ENCODE peak calls at places on chromosome 2, in seven cellular contexts. One of them, this sample, is unnamed.

GRCh38 chr2:196473617-196474016 is 165.9 kb upstream of the CCDC150 start:
- DNase-seq in suprapubic skin: no peak
- DNase-seq in GM23338: no peak
- DNase-seq in transverse colon: no peak
- DNase-seq in vagina: no peak
- DNase-seq in spleen: no peak
- DNase-seq in sigmoid colon: no peak
- DNase-seq in this sample: no peak

GRCh38 chr2:238344517-238344916 is 24.2 kb downstream of the TRAF3IP1 start:
- DNase-seq in vagina: no peak
- DNase-seq in transverse colon: no peak
- DNase-seq in GM23338: no peak
- DNase-seq in suprapubic skin: no peak
- DNase-seq in spleen: no peak
- DNase-seq in sigmoid colon: no peak
- DNase-seq in this sample: no peak

GRCh38 chr2:197777823-197778407 is 7.2 kb downstream of the BOLL start:
- DNase-seq in sigmoid colon: no peak
- DNase-seq in suprapubic skin: no peak
- DNase-seq in vagina: no peak
- DNase-seq in GM23338: peak; percentile 51
- DNase-seq in transverse colon: no peak
- DNase-seq in spleen: no peak
- DNase-seq in this sample: no peak

GRCh38 chr2:9445089-9445488 is 21.6 kb downstream of the CPSF3 start:
- DNase-seq in suprapubic skin: no peak
- DNase-seq in spleen: no peak
- DNase-seq in sigmoid colon: no peak
- DNase-seq in vagina: no peak
- DNase-seq in GM23338: no peak
- DNase-seq in transverse colon: no peak
- DNase-seq in this sample: no peak

GRCh38 chr2:85758361-85759256 is 4.8 kb downstream of the ATOH8 start:
- DNase-seq in sigmoid colon: no peak
- DNase-seq in vagina: no peak
- DNase-seq in suprapubic skin: no peak
- DNase-seq in GM23338: no peak
- DNase-seq in spleen: no peak
- DNase-seq in transverse colon: no peak
- DNase-seq in this sample: peak; percentile 42

GRCh38 chr2:460861-461260 is 173.0 kb upstream of the ALKAL2 start:
- DNase-seq in suprapubic skin: no peak
- DNase-seq in GM23338: no peak
- DNase-seq in vagina: peak; percentile 28
- DNase-seq in spleen: no peak
- DNase-seq in sigmoid colon: no peak
- DNase-seq in transverse colon: peak; percentile 16
- DNase-seq in this sample: no peak

GRCh38 chr2:230714122-230714453 is 1.4 kb downstream of the CAB39 start:
- DNase-seq in vagina: no peak
- DNase-seq in sigmoid colon: no peak
- DNase-seq in suprapubic skin: no peak
- DNase-seq in transverse colon: peak; percentile 20
- DNase-seq in spleen: no peak
- DNase-seq in GM23338: peak; percentile 47
- DNase-seq in this sample: no peak

GRCh38 chr2:23069935-23070334 is 315.0 kb upstream of the KLHL29 start:
- DNase-seq in sigmoid colon: no peak
- DNase-seq in vagina: no peak
- DNase-seq in GM23338: no peak
- DNase-seq in transverse colon: no peak
- DNase-seq in suprapubic skin: no peak
- DNase-seq in spleen: no peak
- DNase-seq in this sample: no peak

GRCh38 chr2:177464549-177464948 is 72.0 kb downstream of the AGPS start:
- DNase-seq in vagina: no peak
- DNase-seq in suprapubic skin: no peak
- DNase-seq in transverse colon: no peak
- DNase-seq in spleen: no peak
- DNase-seq in sigmoid colon: no peak
- DNase-seq in GM23338: no peak
- DNase-seq in this sample: no peak

GRCh38 chr2:126304147-126304546 is 351.8 kb upstream of the GYPC start:
- DNase-seq in sigmoid colon: no peak
- DNase-seq in spleen: no peak
- DNase-seq in vagina: no peak
- DNase-seq in suprapubic skin: no peak
- DNase-seq in transverse colon: no peak
- DNase-seq in GM23338: no peak
- DNase-seq in this sample: no peak

GRCh38 chr2:33168425-33168824 is 221.7 kb downstream of the LTBP1 start:
- DNase-seq in suprapubic skin: no peak
- DNase-seq in transverse colon: no peak
- DNase-seq in spleen: no peak
- DNase-seq in vagina: no peak
- DNase-seq in GM23338: no peak
- DNase-seq in sigmoid colon: no peak
- DNase-seq in this sample: no peak

GRCh38 chr2:124961132-124961531 is 936.0 kb downstream of the CNTNAP5 start:
- DNase-seq in vagina: no peak
- DNase-seq in spleen: no peak
- DNase-seq in sigmoid colon: no peak
- DNase-seq in suprapubic skin: no peak
- DNase-seq in transverse colon: no peak
- DNase-seq in GM23338: no peak
- DNase-seq in this sample: no peak

GRCh38 chr2:9847140-9847539 is 3.9 kb downstream of the TAF1B start:
- DNase-seq in transverse colon: no peak
- DNase-seq in sigmoid colon: no peak
- DNase-seq in GM23338: no peak
- DNase-seq in suprapubic skin: no peak
- DNase-seq in spleen: no peak
- DNase-seq in vagina: no peak
- DNase-seq in this sample: no peak

GRCh38 chr2:21422050-21422449 is 298.3 kb downstream of the TDRD15 start:
- DNase-seq in transverse colon: peak; percentile 16
- DNase-seq in GM23338: peak; percentile 79
- DNase-seq in sigmoid colon: no peak
- DNase-seq in vagina: no peak
- DNase-seq in suprapubic skin: no peak
- DNase-seq in spleen: no peak
- DNase-seq in this sample: no peak

GRCh38 chr2:122680662-122681061 is 925.2 kb downstream of the TSN start:
- DNase-seq in vagina: no peak
- DNase-seq in spleen: no peak
- DNase-seq in sigmoid colon: no peak
- DNase-seq in GM23338: no peak
- DNase-seq in suprapubic skin: no peak
- DNase-seq in transverse colon: no peak
- DNase-seq in this sample: no peak

GRCh38 chr2:61640406-61640805 is 102.2 kb upstream of the XPO1 start:
- DNase-seq in sigmoid colon: no peak
- DNase-seq in vagina: no peak
- DNase-seq in spleen: no peak
- DNase-seq in GM23338: peak; percentile 64
- DNase-seq in suprapubic skin: no peak
- DNase-seq in transverse colon: no peak
- DNase-seq in this sample: no peak

DNA sequence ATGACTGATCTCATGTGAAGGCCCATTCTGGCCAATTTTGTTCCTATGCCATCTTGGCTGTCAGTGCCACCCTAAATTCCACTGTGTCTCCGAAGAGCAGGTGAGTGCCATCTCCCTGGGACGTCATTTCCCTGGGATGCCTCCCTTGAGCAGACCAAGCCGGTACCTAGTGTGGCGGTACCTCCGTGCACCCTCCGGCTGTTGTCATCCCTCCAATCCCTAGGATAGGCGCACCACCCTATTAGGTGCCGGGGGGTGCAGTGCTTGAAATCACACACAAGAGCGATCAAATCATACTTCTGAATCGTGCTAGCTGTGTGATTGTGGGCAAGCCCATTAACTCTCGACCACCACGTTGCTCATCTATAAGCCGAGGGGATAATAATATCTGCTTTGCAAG is 81.8 kb upstream of the GLI2 start:
- DNase-seq in spleen: no peak
- DNase-seq in transverse colon: no peak
- DNase-seq in vagina: no peak
- DNase-seq in GM23338: no peak
- DNase-seq in suprapubic skin: no peak
- DNase-seq in sigmoid colon: no peak
- DNase-seq in this sample: no peak
- TF ChIP-seq POLR2AphosphoS5 in spleen: no peak
- TF ChIP-seq POLR2AphosphoS5 in transverse colon: no peak
- TF ChIP-seq POLR2AphosphoS5 in vagina: no peak
- TF ChIP-seq POLR2AphosphoS5 in GM23338: no peak
- TF ChIP-seq POLR2AphosphoS5 in suprapubic skin: no peak
- TF ChIP-seq POLR2AphosphoS5 in sigmoid colon: no peak
- TF ChIP-seq POLR2AphosphoS5 in this sample: no peak

GRCh38 chr2:42854207-42854818 is 61.9 kb upstream of the HAAO start:
- DNase-seq in spleen: peak; percentile 59
- DNase-seq in transverse colon: peak; percentile 27
- DNase-seq in sigmoid colon: peak; percentile 87
- DNase-seq in vagina: no peak
- DNase-seq in suprapubic skin: no peak
- DNase-seq in GM23338: no peak
- DNase-seq in this sample: no peak
- TF ChIP-seq CTCF in spleen: no peak
- TF ChIP-seq CTCF in transverse colon: no peak
- TF ChIP-seq CTCF in sigmoid colon: no peak
- TF ChIP-seq CTCF in vagina: no peak
- TF ChIP-seq CTCF in suprapubic skin: no peak
- TF ChIP-seq CTCF in GM23338: no peak
- TF ChIP-seq CTCF in this sample: no peak

GRCh38 chr2:183919167-183919566 is 679.2 kb upstream of the ZNF804A start:
- DNase-seq in spleen: no peak
- DNase-seq in suprapubic skin: no peak
- DNase-seq in vagina: no peak
- DNase-seq in transverse colon: no peak
- DNase-seq in GM23338: no peak
- DNase-seq in sigmoid colon: no peak
- DNase-seq in this sample: no peak
- H3K27ac ChIP-seq in spleen: no peak overlapping the region
- H3K27ac ChIP-seq in suprapubic skin: no peak overlapping the region
- H3K27ac ChIP-seq in vagina: no peak overlapping the region
- H3K27ac ChIP-seq in transverse colon: no peak overlapping the region
- H3K27ac ChIP-seq in GM23338: no peak overlapping the region
- H3K27ac ChIP-seq in sigmoid colon: no peak overlapping the region
- H3K27ac ChIP-seq in this sample: no peak overlapping the region

GRCh38 chr2:217790681-217791392 is 212.0 kb downstream of the TNS1 start:
- DNase-seq in suprapubic skin: no peak
- DNase-seq in spleen: peak; percentile 62
- DNase-seq in transverse colon: no peak
- DNase-seq in vagina: peak; percentile 74
- DNase-seq in GM23338: no peak
- DNase-seq in sigmoid colon: peak; percentile 65
- DNase-seq in this sample: peak; percentile 20

GRCh38 chr2:217788669-217789002 is 214.2 kb downstream of the TNS1 start:
- DNase-seq in suprapubic skin: no peak
- DNase-seq in transverse colon: no peak
- DNase-seq in spleen: no peak
- DNase-seq in sigmoid colon: no peak
- DNase-seq in vagina: peak; percentile 67
- DNase-seq in GM23338: no peak
- DNase-seq in this sample: no peak

GRCh38 chr2:217789736-217790181 is 213.0 kb downstream of the TNS1 start:
- DNase-seq in GM23338: peak; percentile 30
- DNase-seq in vagina: peak; percentile 94
- DNase-seq in spleen: peak; percentile 76
- DNase-seq in suprapubic skin: no peak
- DNase-seq in sigmoid colon: peak; percentile 64
- DNase-seq in transverse colon: no peak
- DNase-seq in this sample: peak; percentile 19

GRCh38 chr2:217790195-217790594 is 212.6 kb downstream of the TNS1 start:
- DNase-seq in suprapubic skin: no peak
- DNase-seq in GM23338: peak; percentile 41
- DNase-seq in vagina: no peak
- DNase-seq in transverse colon: no peak
- DNase-seq in spleen: peak; percentile 71
- DNase-seq in sigmoid colon: peak; percentile 61
- DNase-seq in this sample: no peak

GRCh38 chr2:217789003-217789735 is 213.6 kb downstream of the TNS1 start:
- DNase-seq in spleen: peak; percentile 92
- DNase-seq in sigmoid colon: peak; percentile 92
- DNase-seq in transverse colon: peak; percentile 82
- DNase-seq in GM23338: peak; percentile 85
- DNase-seq in suprapubic skin: peak; percentile 89
- DNase-seq in vagina: peak; percentile 85
- DNase-seq in this sample: peak; percentile 86
- TF ChIP-seq POLR2AphosphoS5 in spleen: peak; percentile 38
- TF ChIP-seq POLR2AphosphoS5 in sigmoid colon: peak; percentile 45
- TF ChIP-seq POLR2AphosphoS5 in transverse colon: peak; percentile 19
- TF ChIP-seq POLR2AphosphoS5 in GM23338: no peak
- TF ChIP-seq POLR2AphosphoS5 in suprapubic skin: no peak
- TF ChIP-seq POLR2AphosphoS5 in vagina: no peak
- TF ChIP-seq POLR2AphosphoS5 in this sample: no peak

GRCh38 chr2:25567406-25567805 is 106.0 kb downstream of the DTNB start:
- DNase-seq in GM23338: peak; percentile 33
- DNase-seq in vagina: no peak
- DNase-seq in spleen: no peak
- DNase-seq in transverse colon: no peak
- DNase-seq in suprapubic skin: no peak
- DNase-seq in sigmoid colon: no peak
- DNase-seq in this sample: no peak
- TF ChIP-seq CTCF in GM23338: peak; percentile 56
- TF ChIP-seq CTCF in vagina: no peak
- TF ChIP-seq CTCF in spleen: peak; percentile 55
- TF ChIP-seq CTCF in transverse colon: peak; percentile 32
- TF ChIP-seq CTCF in suprapubic skin: no peak
- TF ChIP-seq CTCF in sigmoid colon: no peak
- TF ChIP-seq CTCF in this sample: peak; percentile 16

GRCh38 chr2:31324000-31324633 is 90.2 kb downstream of the EHD3 start:
- DNase-seq in sigmoid colon: no peak
- DNase-seq in GM23338: no peak
- DNase-seq in suprapubic skin: no peak
- DNase-seq in vagina: no peak
- DNase-seq in spleen: no peak
- DNase-seq in transverse colon: no peak
- DNase-seq in this sample: no peak
- H3K27ac ChIP-seq in sigmoid colon: no peak overlapping the region
- H3K27ac ChIP-seq in GM23338: no peak overlapping the region
- H3K27ac ChIP-seq in suprapubic skin: no peak overlapping the region
- H3K27ac ChIP-seq in vagina: no peak overlapping the region
- H3K27ac ChIP-seq in spleen: peak overlapping the region; percentile 72
- H3K27ac ChIP-seq in transverse colon: no peak overlapping the region
- H3K27ac ChIP-seq in this sample: peak overlapping the region; percentile 47

DNA sequence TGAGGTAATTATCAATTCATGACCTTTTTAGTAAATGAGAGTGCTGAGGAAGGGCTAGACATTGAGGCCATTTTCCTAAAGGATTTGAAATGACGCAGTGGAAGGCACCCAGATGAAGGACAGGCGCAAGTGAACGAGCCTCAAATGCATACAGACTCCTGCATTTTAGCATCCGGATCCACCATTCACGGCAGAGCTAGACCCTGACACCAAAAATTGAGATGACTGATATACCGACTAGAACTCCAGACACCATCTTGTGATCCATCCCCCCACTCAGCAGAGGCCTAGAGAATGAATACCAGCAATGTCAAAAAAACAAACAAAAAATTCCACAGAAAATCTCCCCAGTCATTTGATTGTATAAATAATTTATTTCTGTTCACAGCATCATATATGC is 4.2 kb downstream of the ARL4C start:
- DNase-seq in sigmoid colon: no peak
- DNase-seq in GM23338: no peak
- DNase-seq in spleen: no peak
- DNase-seq in transverse colon: no peak
- DNase-seq in suprapubic skin: no peak
- DNase-seq in vagina: no peak
- DNase-seq in this sample: no peak
- TF ChIP-seq POLR2AphosphoS5 in sigmoid colon: no peak
- TF ChIP-seq POLR2AphosphoS5 in GM23338: no peak
- TF ChIP-seq POLR2AphosphoS5 in spleen: no peak
- TF ChIP-seq POLR2AphosphoS5 in transverse colon: no peak
- TF ChIP-seq POLR2AphosphoS5 in suprapubic skin: no peak
- TF ChIP-seq POLR2AphosphoS5 in vagina: no peak
- TF ChIP-seq POLR2AphosphoS5 in this sample: no peak

This sample was measured in stomach.